ENCODE peak calls at places on chromosomes 2 and 18, in seven cellular contexts. J is GM20000, A is cardiac fibroblast, D is GM23338, N is tibial artery, E is NCI-H1092, C is AG08395. W is an unnamed sample.

GRCh38 chr2:46970334-46971288 is 55.0 kb upstream of the MCFD2 start:
- DNase-seq in A (peak; percentile 70), N (peak; percentile 83), J (no peak), E (no peak), D (no peak), C (peak; percentile 37), W (no peak)

GRCh38 chr18:11541179-11541578 is 68.2 kb upstream of the SLC35G4 start:
- DNase-seq in A (no peak), D (no peak), C (no peak), N (no peak), E (no peak), J (no peak), W (no peak)

GRCh38 chr2:3127710-3128109 is 249.9 kb downstream of the EIPR1 start:
- DNase-seq in D (no peak), J (no peak), E (no peak), A (no peak), N (no peak), C (no peak), W (no peak)

GRCh38 chr2:182650704-182651103 is 65.4 kb upstream of the DNAJC10 start:
- DNase-seq in A (peak; percentile 90), E (no peak), D (peak; percentile 73), C (peak; percentile 49), J (peak; percentile 18), N (no peak), W (peak; percentile 9)

GRCh38 chr2:174086708-174087107 is 121.5 kb upstream of the SP3 start:
- DNase-seq in N (no peak), A (no peak), C (no peak), E (no peak), D (no peak), J (no peak), W (no peak)

GRCh38 chr2:212454149-212454548 is 84.5 kb downstream of the ERBB4 start:
- DNase-seq in C (no peak), E (no peak), A (no peak), N (no peak), J (no peak), D (no peak), W (peak; percentile 41)

GRCh38 chr2:45379399-45380087 is 231.5 kb downstream of the SRBD1 start:
- DNase-seq in N (no peak), C (no peak), A (peak; percentile 24), E (no peak), D (no peak), J (no peak), W (no peak)

GRCh38 chr2:19667085-19667484 is 234.7 kb downstream of the TTC32 start:
- DNase-seq in N (no peak), J (no peak), A (peak; percentile 77), E (no peak), D (peak; percentile 25), C (peak; percentile 44), W (no peak)

GRCh38 chr2:172736419-172737174 is 952 bp downstream of the RAPGEF4 start:
- DNase-seq in E (no peak), C (no peak), N (no peak), D (peak; percentile 39), A (no peak), J (no peak), W (peak; percentile 61)

GRCh38 chr2:208280933-208281332 is 14.9 kb downstream of the PIKFYVE start:
- DNase-seq in A (peak; percentile 36), D (no peak), J (peak; percentile 22), N (no peak), C (peak; percentile 9), E (no peak), W (no peak)

GRCh38 chr2:128789776-128790455 is 471.2 kb upstream of the HS6ST1 start:
- DNase-seq in A (no peak), C (no peak), N (peak; percentile 12), D (no peak), E (no peak), J (no peak), W (no peak)

GRCh38 chr2:143489135-143489534 is 359.9 kb downstream of the ARHGAP15 start:
- DNase-seq in N (no peak), E (no peak), J (no peak), D (no peak), C (peak; percentile 18), A (peak; percentile 82), W (no peak)

GRCh38 chr2:239569401-239570090 is 168.7 kb upstream of the HDAC4 start:
- DNase-seq in C (no peak), J (no peak), A (no peak), N (no peak), E (no peak), D (no peak), W (peak; percentile 40)

GRCh38 chr2:20660506-20660905 is 6.4 kb upstream of the GDF7 start:
- DNase-seq in D (no peak), C (no peak), J (no peak), A (no peak), E (no peak), N (no peak), W (no peak)

GRCh38 chr2:21690005-21690404 is 566.2 kb downstream of the TDRD15 start:
- DNase-seq in A (no peak), E (no peak), C (no peak), D (no peak), J (no peak), N (no peak), W (no peak)

GRCh38 chr2:218882866-218883366 is 2.3 kb downstream of the WNT10A start:
- DNase-seq in N (no peak), D (no peak), A (no peak), J (no peak), C (peak; percentile 53), E (no peak), W (no peak)

GRCh38 chr2:144152817-144153271 is 367.1 kb downstream of the ZEB2 start:
- DNase-seq in C (peak; percentile 50), D (peak; percentile 28), N (no peak), J (no peak), A (peak; percentile 41), E (no peak), W (no peak)

GRCh38 chr2:25379535-25379934 is 37.8 kb upstream of the DNMT3A start:
- DNase-seq in J (no peak), A (no peak), N (no peak), C (no peak), D (no peak), E (no peak), W (no peak)

GRCh38 chr2:144515694-144516416 is 4.1 kb downstream of the ZEB2 start:
- DNase-seq in D (peak; percentile 75), C (no peak), A (peak; percentile 73), J (peak; percentile 58), N (peak; percentile 52), E (no peak), W (no peak)

GRCh38 chr2:118763797-118764196 is 83.7 kb downstream of the EN1 start:
- DNase-seq in J (no peak), C (peak; percentile 91), N (no peak), D (peak; percentile 81), E (no peak), A (peak; percentile 31), W (no peak)

GRCh38 chr2:19623488-19623887 is 265.1 kb upstream of the OSR1 start:
- DNase-seq in D (no peak), E (no peak), A (peak; percentile 88), N (no peak), J (no peak), C (peak; percentile 10), W (no peak)

GRCh38 chr2:46181789-46182530 is 115.2 kb upstream of the EPAS1 start:
- DNase-seq in D (no peak), A (no peak), J (no peak), E (no peak), C (no peak), N (no peak), W (no peak)

GRCh38 chr2:63587814-63588384 is 378 bp downstream of the WDPCP start:
- DNase-seq in A (no peak), E (no peak), N (no peak), J (no peak), C (no peak), D (peak; percentile 83), W (no peak)

GRCh38 chr2:8667896-8668512 is 13.9 kb upstream of the ID2 start:
- DNase-seq in D (no peak), A (no peak), N (no peak), J (no peak), C (no peak), E (no peak), W (no peak)

GRCh38 chr2:67776276-67776675 is 286.5 kb downstream of the C1D start:
- DNase-seq in D (no peak), A (no peak), J (no peak), E (no peak), N (no peak), C (no peak), W (no peak)